ENCODE peak calls at places on chromosomes 11 and 22, in ten cellular contexts. B is BJ, P is thoracic aorta, Z is cardiac fibroblast, E is WTC11, I is AG04450, S is bronchial epithelial cell, G is lung, A is chondrocyte, K is HCT116. W is an unnamed sample.

GRCh38 chr11:132742929-132743328 is 789.4 kb downstream of the OPCML start:
- DNase-seq in B (no peak), P (no peak), Z (no peak), E (no peak), I (no peak), S (no peak), G (no peak), A (no peak), K (no peak), W (no peak)

GRCh38 chr11:29962243-29962642 is 54.6 kb downstream of the KCNA4 start:
- DNase-seq in B (no peak), P (no peak), Z (no peak), E (peak), I (no peak), S (peak), G (no peak), A (no peak), K (peak), W (no peak)

GRCh38 chr11:114175706-114176105 is 116.2 kb downstream of the ZBTB16 start:
- DNase-seq in B (no peak), P (no peak), Z (no peak), E (no peak), I (no peak), S (no peak), G (no peak), A (no peak), K (no peak), W (no peak)

GRCh38 chr11:27545946-27546345 is 39.4 kb upstream of the LIN7C start:
- DNase-seq in B (no peak), P (no peak), Z (no peak), E (no peak), I (no peak), S (no peak), G (no peak), A (no peak), K (no peak), W (no peak)

GRCh38 chr22:27022741-27023373 is 365.5 kb downstream of the MIAT start:
- DNase-seq in B (no peak), P (no peak), Z (no peak), E (no peak), I (no peak), S (no peak), G (no peak), A (no peak), K (no peak), W (no peak)

GRCh38 chr11:12540913-12541587 is 133.2 kb upstream of the TEAD1 start:
- DNase-seq in B (peak), P (no peak), Z (peak), E (no peak), I (peak), S (no peak), G (no peak), A (no peak), K (no peak), W (no peak)

GRCh38 chr22:29375436-29376076 is 12.8 kb downstream of the AP1B1 start:
- DNase-seq in B (no peak), P (no peak), Z (peak), E (no peak), I (no peak), S (no peak), G (no peak), A (no peak), K (no peak), W (no peak)

GRCh38 chr11:44760917-44761545 is 34.3 kb downstream of the TSPAN18 start:
- DNase-seq in B (peak), P (peak), Z (peak), E (peak), I (peak), S (peak), G (no peak), A (no peak), K (peak), W (no peak)

GRCh38 chr11:10793470-10794255 is 15.1 kb downstream of the EIF4G2 start:
- DNase-seq in B (no peak), P (no peak), Z (no peak), E (no peak), I (no peak), S (no peak), G (no peak), A (no peak), K (no peak), W (no peak)

GRCh38 chr22:43402128-43402527 is 9.7 kb upstream of the MPPED1 start:
- DNase-seq in B (no peak), P (no peak), Z (no peak), E (no peak), I (no peak), S (no peak), G (no peak), A (no peak), K (no peak), W (no peak)

GRCh38 chr22:45064313-45065268 is 54.8 kb upstream of the PHF21B start:
- DNase-seq in B (peak), P (no peak), Z (peak), E (no peak), I (peak), S (peak), G (no peak), A (no peak), K (no peak), W (no peak)

GRCh38 chr11:1165256-1166041 is 7.7 kb downstream of the MUC5AC start:
- DNase-seq in B (no peak), P (no peak), Z (no peak), E (peak), I (no peak), S (no peak), G (no peak), A (peak), K (no peak), W (no peak)

GRCh38 chr11:10673476-10674062 is 20.0 kb downstream of the IRAG1 start:
- DNase-seq in B (no peak), P (no peak), Z (no peak), E (no peak), I (no peak), S (no peak), G (no peak), A (no peak), K (no peak), W (no peak)

GRCh38 chr22:42905217-42905616 is 48.1 kb upstream of the ARFGAP3 start:
- DNase-seq in B (no peak), P (no peak), Z (no peak), E (no peak), I (no peak), S (no peak), G (no peak), A (no peak), K (no peak), W (no peak)

GRCh38 chr11:47242596-47243192 is 5.9 kb downstream of the ACP2 start:
- DNase-seq in B (no peak), P (no peak), Z (no peak), E (no peak), I (no peak), S (no peak), G (no peak), A (no peak), K (no peak), W (no peak)
- TF ChIP-seq CTCF in B (no peak), P (no peak), Z (no peak), E (no peak), I (no peak), S (no peak), G (no peak), A (no peak), K (no peak), W (no peak)

GRCh38 chr11:116215471-116216113 is 557.2 kb downstream of the BUD13 start:
- DNase-seq in B (no peak), P (no peak), Z (no peak), E (peak), I (no peak), S (peak), G (no peak), A (no peak), K (no peak), W (no peak)
- TF ChIP-seq CTCF in B (peak), P (no peak), Z (no peak), E (peak), I (no peak), S (peak), G (no peak), A (peak), K (no peak), W (no peak)

GRCh38 chr11:135035282-135035681 is 623.2 kb upstream of the B3GAT1 start:
- DNase-seq in B (no peak), P (no peak), Z (no peak), E (no peak), I (no peak), S (no peak), G (no peak), A (no peak), K (no peak), W (no peak)

GRCh38 chr11:135036488-135037297 is 624.7 kb upstream of the B3GAT1 start:
- DNase-seq in B (no peak), P (no peak), Z (no peak), E (no peak), I (no peak), S (no peak), G (no peak), A (no peak), K (no peak), W (no peak)

GRCh38 chr11:135037828-135038227 is 625.8 kb upstream of the B3GAT1 start:
- DNase-seq in B (no peak), P (no peak), Z (no peak), E (no peak), I (no peak), S (no peak), G (no peak), A (no peak), K (no peak), W (no peak)

DNA sequence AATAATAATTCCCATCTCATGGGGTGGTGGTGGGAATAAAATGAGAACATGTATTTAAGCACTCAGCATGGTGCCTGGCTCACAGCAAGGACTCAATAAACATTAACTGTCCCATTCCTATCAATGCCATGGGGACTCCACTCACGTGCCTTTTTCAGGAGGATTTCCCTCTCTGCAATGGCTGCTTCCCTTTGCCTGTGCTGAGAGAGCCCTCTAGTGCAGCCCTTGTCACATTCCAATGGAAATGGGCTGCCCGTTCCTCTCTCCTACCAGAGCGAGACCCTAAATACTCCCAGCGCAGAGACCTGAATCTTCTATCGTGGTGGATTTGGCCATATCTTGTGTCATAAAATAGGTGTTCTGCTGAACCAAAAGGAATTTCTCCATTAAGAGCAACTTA is 621.5 kb upstream of the B3GAT1 start:
- DNase-seq in B (no peak), P (no peak), Z (no peak), E (peak), I (no peak), S (no peak), G (no peak), A (no peak), K (no peak), W (no peak)
- TF ChIP-seq CTCF in B (no peak), P (no peak), Z (no peak), E (no peak), I (no peak), S (no peak), G (no peak), A (peak), K (peak), W (no peak)

DNA sequence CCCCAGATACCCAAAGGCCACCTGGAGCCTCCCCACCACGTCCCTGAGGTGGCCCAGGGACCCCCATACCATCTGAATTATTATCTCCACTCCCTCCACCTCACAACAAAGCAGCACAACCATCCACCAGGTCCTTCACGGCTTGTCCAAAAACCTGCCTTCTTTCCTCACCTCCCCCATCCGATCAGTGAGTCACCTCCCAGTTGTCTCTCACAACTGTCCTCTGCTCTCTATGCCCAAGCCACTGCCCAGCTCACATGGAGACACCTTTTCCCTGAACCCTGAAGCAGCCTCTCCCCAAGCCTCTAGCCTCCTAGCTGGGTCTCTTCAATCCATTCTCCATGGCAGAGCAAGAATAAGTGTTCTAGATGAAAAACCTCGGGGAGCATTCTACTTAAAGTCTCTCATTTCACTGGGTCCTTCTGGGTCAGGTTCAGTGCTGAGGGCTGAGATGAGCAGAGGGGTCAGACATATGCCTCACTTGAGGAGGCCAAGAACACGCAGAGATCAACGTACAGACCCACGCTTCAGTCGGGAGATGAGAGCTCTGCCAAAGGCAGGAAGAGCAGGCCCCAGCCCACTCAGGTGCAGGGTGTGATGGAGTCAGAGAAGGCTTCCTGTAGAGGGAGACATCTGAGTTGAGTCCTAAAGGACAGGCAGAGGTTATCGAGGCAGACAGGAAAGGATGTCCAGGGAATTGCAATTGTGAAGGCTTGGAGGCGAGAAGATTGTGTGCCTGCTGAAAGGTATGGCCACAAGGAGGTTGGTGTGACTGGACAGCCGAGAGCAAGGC is 74.7 kb downstream of the PDE2A start:
- DNase-seq in B (no peak), P (no peak), Z (no peak), E (no peak), I (no peak), S (no peak), G (no peak), A (no peak), K (no peak), W (no peak)
- TF ChIP-seq CTCF in B (no peak), P (no peak), Z (no peak), E (no peak), I (no peak), S (no peak), G (no peak), A (no peak), K (no peak), W (no peak)

DNA sequence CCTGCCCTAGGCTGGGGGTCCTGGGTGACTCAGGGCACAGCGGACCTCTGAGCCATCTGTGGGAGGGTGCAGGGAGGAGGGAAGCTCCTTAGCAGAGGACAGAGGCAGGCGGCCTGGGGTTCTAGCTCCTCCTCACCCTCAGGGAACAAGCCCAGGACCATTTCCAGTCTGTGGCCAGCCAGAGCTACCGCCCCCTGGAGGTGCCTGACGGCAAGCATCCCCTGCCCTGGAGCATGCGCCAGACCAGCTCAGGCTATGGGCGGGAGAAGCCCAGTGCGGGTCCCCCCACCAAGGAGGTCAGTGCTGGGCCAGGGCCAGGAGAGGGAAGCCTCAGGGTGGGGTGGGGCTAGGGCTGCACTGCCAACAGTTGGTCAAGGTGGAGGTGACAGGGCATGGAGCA is 26.0 kb upstream of the LRRC10B start:
- DNase-seq in B (no peak), P (no peak), Z (no peak), E (peak), I (no peak), S (no peak), G (no peak), A (no peak), K (no peak), W (no peak)
- TF ChIP-seq CTCF in B (peak), P (peak), Z (peak), E (peak), I (peak), S (peak), G (no peak), A (peak), K (no peak), W (no peak)

GRCh38 chr11:92557848-92558247 is 333.2 kb downstream of the FAT3 start:
- DNase-seq in B (no peak), P (no peak), Z (no peak), E (no peak), I (no peak), S (no peak), G (no peak), A (no peak), K (no peak), W (no peak)
- TF ChIP-seq CTCF in B (no peak), P (no peak), Z (no peak), E (no peak), I (no peak), S (no peak), G (no peak), A (no peak), K (no peak), W (no peak)

GRCh38 chr22:41471606-41472005 is 2.7 kb downstream of the ACO2 start:
- DNase-seq in B (no peak), P (no peak), Z (no peak), E (no peak), I (no peak), S (no peak), G (no peak), A (no peak), K (no peak), W (no peak)

GRCh38 chr22:41474878-41475451 is 6.0 kb downstream of the ACO2 start:
- DNase-seq in B (no peak), P (no peak), Z (no peak), E (no peak), I (no peak), S (no peak), G (no peak), A (no peak), K (no peak), W (no peak)

GRCh38 chr22:41468381-41469217 is at the start of the genes ACO2 and PHF5A:
- DNase-seq in B (peak), P (peak), Z (peak), E (peak), I (peak), S (peak), G (peak), A (peak), K (peak), W (peak)

GRCh38 chr22:41469218-41469851 is 418 bp downstream of the ACO2 start:
- DNase-seq in B (no peak), P (no peak), Z (no peak), E (peak), I (no peak), S (no peak), G (no peak), A (no peak), K (no peak), W (no peak)
- TF ChIP-seq CTCF in B (no peak), P (no peak), Z (no peak), E (no peak), I (no peak), S (no peak), G (no peak), A (no peak), K (no peak), W (no peak)

GRCh38 chr11:92224394-92225205 is at the start of gene FAT3:
- DNase-seq in B (no peak), P (no peak), Z (peak), E (peak), I (peak), S (no peak), G (no peak), A (peak), K (no peak), W (no peak)
- TF ChIP-seq CTCF in B (no peak), P (no peak), Z (no peak), E (no peak), I (no peak), S (no peak), G (no peak), A (peak), K (no peak), W (no peak)

DNA sequence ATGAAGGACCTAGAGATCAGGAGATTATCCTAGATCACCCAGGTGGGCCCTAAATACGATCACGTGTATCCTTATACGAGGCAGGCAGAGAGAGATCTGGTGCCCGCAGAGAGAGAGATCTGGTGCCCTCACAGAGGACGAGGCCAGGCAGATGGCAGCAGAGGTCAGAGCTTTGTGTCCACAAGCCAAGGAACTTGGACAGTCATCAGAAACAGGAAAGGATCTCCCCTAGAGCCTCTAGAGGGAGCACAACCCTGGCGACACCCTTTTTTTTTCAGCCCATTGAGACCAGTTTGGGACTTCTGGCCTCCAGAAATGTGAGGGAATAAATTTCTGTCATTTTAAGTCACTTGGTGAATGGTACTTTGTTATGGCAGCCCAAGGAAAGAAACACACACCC is 25.5 kb upstream of the TIMP3 start:
- DNase-seq in B (no peak), P (no peak), Z (no peak), E (no peak), I (no peak), S (no peak), G (no peak), A (no peak), K (no peak), W (no peak)
- TF ChIP-seq CTCF in B (peak), P (no peak), Z (peak), E (no peak), I (peak), S (peak), G (no peak), A (peak), K (peak), W (no peak)

W was measured in omental fat pad.